ENCODE peak calls at places on chromosome 14, in four cellular contexts. O is astrocyte, L is left lung, C is heart left ventricle. T is an unnamed sample. For H3K4me1, the result is how much of the 10 kb centered on the place peaks cover.

GRCh38 chr14:95922080-95922479 is 45.4 kb downstream of the TUNAR start:
- DNase-seq in L (no peak), O (no peak), C (no peak), T (no peak)

GRCh38 chr14:102209224-102209966 is 69.7 kb downstream of the WDR20 start:
- DNase-seq in C (no peak), L (no peak), O (no peak), T (no peak)

GRCh38 chr14:20460458-20461229 is 590 bp downstream of the PIP4P1 start:
- DNase-seq in O (no peak), L (peak), C (no peak), T (no peak)

GRCh38 chr14:72998252-72998903 is 28.5 kb downstream of the ZFYVE1 start:
- DNase-seq in O (no peak), C (no peak), L (no peak), T (no peak)

GRCh38 chr14:95614335-95614734 is 71.9 kb upstream of the TCL1B start:
- DNase-seq in O (no peak), L (no peak), C (no peak), T (no peak)

GRCh38 chr14:104676130-104676693 is 13.2 kb upstream of the INF2 start:
- DNase-seq in C (no peak), L (no peak), O (no peak), T (no peak)

GRCh38 chr14:95348395-95349080 is 28.8 kb upstream of the CLMN start:
- DNase-seq in O (no peak), C (no peak), L (no peak), T (no peak)

GRCh38 chr14:95507701-95508103 is 8.7 kb downstream of the SYNE3 start:
- DNase-seq in O (peak), L (peak), C (no peak), T (no peak)

GRCh38 chr14:58677525-58677924 is 39.8 kb downstream of the DACT1 start:
- DNase-seq in O (no peak), L (no peak), C (no peak), T (no peak)

GRCh38 chr14:89227490-89227834 is 189.6 kb downstream of the FOXN3 start:
- DNase-seq in O (peak), C (no peak), L (no peak), T (no peak)

GRCh38 chr14:65150891-65151290 is 48.6 kb upstream of the MAX start:
- DNase-seq in L (no peak), C (no peak), O (no peak), T (no peak)

GRCh38 chr14:50766338-50766886 is 64.5 kb downstream of the NIN start:
- DNase-seq in L (no peak), C (no peak), O (peak), T (no peak)

GRCh38 chr14:49483266-49483665 is 102.9 kb downstream of the RPS29 start:
- DNase-seq in C (no peak), L (no peak), O (no peak), T (no peak)

GRCh38 chr14:97602438-97603117 is 805.4 kb downstream of the VRK1 start:
- DNase-seq in C (no peak), L (no peak), O (no peak), T (no peak)

GRCh38 chr14:52007637-52008036 is 18.3 kb downstream of the RTRAF start:
- DNase-seq in O (no peak), C (no peak), L (no peak), T (no peak)

GRCh38 chr14:21384494-21384851 is 654 bp upstream of the SUPT16H start:
- DNase-seq in L (no peak), O (no peak), C (no peak), T (no peak)

GRCh38 chr14:63245893-63246292 is 41.6 kb downstream of the RHOJ start:
- DNase-seq in C (no peak), L (no peak), O (peak), T (no peak)

GRCh38 chr14:106803379-106803778 is 1277.0 kb downstream of the TMEM121 start:
- DNase-seq in L (no peak), O (no peak), C (no peak), T (no peak)

GRCh38 chr14:70995671-70996070 is 88.4 kb downstream of the PCNX1 start:
- DNase-seq in L (no peak), O (no peak), C (no peak), T (no peak)

GRCh38 chr14:34713681-34714319 is 593 bp downstream of the CFL2 start:
- DNase-seq in O (peak), L (peak), C (peak), T (no peak)

GRCh38 chr14:22845821-22846625 is 9.6 kb downstream of the MMP14 start:
- DNase-seq in C (no peak), O (no peak), L (no peak), T (no peak)

GRCh38 chr14:22846811-22847307 is 10.5 kb downstream of the MMP14 start:
- DNase-seq in O (no peak), L (no peak), C (no peak), T (no peak)

GRCh38 chr14:22844221-22845102 is 8.1 kb downstream of the MMP14 start:
- DNase-seq in C (no peak), L (no peak), O (no peak), T (no peak)

GRCh38 chr14:22843123-22843925 is 6.9 kb downstream of the MMP14 start:
- DNase-seq in L (no peak), C (no peak), O (no peak), T (no peak)

DNA sequence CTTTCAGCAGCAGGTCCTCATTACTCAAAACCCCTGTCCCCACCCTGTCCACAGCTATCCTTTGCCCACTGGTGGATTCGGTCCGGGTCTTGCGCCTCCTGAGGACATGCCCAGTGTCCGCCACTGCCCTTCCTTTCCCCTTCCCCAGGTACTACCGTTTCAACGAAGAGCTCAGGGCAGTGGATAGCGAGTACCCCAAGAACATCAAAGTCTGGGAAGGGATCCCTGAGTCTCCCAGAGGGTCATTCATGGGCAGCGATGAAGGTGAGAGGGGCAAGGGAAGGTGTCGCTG is 8.7 kb downstream of the MMP14 start:
- DNase-seq in L (no peak), C (no peak), O (no peak), T (no peak)
- H3K4me1 ChIP-seq in L (half or more), C (under half), O (under half), T (half or more)

DNA sequence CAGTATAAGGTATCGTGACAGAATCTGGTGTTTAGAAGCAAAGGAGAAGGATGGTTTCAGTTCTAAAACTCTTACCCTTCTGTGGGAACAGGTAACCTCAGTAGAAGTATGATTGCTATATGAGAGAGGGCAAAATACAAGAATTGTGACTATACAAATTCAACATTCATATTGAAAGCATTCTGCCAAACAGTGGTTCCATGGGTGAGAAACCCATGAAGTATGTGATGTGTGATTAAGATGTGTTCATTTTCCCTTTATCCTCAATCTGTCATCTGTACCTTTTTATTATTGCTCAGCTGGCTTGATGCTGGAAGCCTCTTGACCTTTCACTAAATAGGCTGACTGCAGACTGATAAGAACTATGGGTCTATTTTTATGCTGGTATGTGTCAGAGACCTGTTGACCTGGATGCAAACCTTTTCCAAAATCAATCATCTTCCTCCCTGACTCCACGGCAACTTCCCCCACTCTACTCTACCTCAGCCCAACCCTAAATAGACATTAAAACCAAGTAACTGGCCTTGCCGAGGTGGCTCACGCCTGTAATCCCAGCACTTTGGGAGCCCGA is 109.6 kb downstream of the STXBP6 start:
- DNase-seq in O (no peak), L (no peak), C (no peak), T (no peak)
- H3K4me1 ChIP-seq in O (under half), L (under half), C (under half), T (under half)

GRCh38 chr14:103517172-103517566 is 5.5 kb downstream of the CKB start:
- DNase-seq in O (no peak), L (no peak), C (no peak), T (no peak)

GRCh38 chr14:103519043-103519836 is 3.4 kb downstream of the CKB start:
- DNase-seq in O (no peak), L (no peak), C (no peak), T (no peak)

GRCh38 chr14:103518416-103519042 is 4.1 kb downstream of the CKB start:
- DNase-seq in L (no peak), O (no peak), C (peak), T (no peak)

GRCh38 chr14:103516426-103517171 is 6.0 kb downstream of the CKB start:
- DNase-seq in O (no peak), C (no peak), L (no peak), T (no peak)

DNA sequence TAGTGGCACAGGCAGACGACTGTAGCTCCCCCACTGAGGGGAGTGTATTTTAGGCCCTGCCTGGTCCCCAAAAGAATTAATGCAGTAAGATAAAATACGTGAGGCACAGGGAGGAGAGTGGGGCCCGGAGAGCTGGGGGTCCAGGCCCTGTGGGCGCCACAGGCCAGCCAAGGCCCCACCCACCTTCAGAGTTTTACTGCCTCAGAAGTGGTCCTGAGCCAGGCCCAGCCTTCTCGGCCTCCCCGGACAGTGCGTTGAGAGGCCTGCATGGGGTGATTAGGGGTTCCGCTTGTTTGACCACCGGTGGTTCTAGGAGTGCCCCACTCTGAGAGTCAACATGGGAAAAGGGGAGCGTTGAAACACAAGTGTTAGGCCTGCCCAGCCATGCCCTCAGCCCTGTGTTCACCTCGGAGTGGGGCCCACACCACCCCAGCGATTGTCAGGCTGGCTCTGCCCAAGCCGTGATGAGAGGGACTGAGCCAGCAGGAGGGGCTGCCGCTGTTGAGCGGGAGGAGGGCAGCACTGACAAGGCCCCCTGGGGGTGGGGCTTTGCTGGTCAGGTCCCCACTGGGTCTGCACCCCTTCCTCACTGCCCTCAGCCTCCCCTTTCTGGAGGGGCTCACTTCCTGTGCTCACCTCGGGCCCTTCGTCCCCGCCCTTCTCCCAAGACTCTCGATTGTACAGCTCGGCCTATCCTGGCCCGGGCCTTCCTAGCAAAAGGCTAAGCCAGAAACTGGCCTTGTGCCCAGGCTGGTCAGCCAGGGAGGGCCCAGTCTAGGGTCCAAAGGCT is 4.8 kb downstream of the CKB start:
- DNase-seq in L (no peak), C (no peak), O (no peak), T (no peak)
- H3K4me1 ChIP-seq in L (half or more), C (half or more), O (under half), T (half or more)

GRCh38 chr14:69152181-69152943 is 557 bp downstream of the DCAF5 start:
- DNase-seq in C (peak), L (peak), O (peak), T (no peak)

GRCh38 chr14:69154779-69155178 is 1.9 kb upstream of the DCAF5 start:
- DNase-seq in C (no peak), O (peak), L (no peak), T (no peak)

GRCh38 chr14:69151458-69152180 is 1.3 kb downstream of the DCAF5 start:
- DNase-seq in L (peak), O (peak), C (peak), T (peak)

GRCh38 chr14:69153848-69154208 is 909 bp upstream of the DCAF5 start:
- DNase-seq in C (no peak), O (peak), L (peak), T (no peak)

GRCh38 chr14:69152944-69153847 is at the start of gene DCAF5:
- DNase-seq in L (peak), O (peak), C (peak), T (peak)
- H3K4me1 ChIP-seq in L (under half), O (under half), C (under half), T (under half)

GRCh38 chr14:68405959-68406358 is 386.9 kb downstream of the ZFP36L1 start:
- DNase-seq in C (no peak), O (peak), L (no peak), T (no peak)
- H3K4me1 ChIP-seq in C (under half), O (under half), L (under half), T (half or more)

GRCh38 chr14:103526914-103527248 is 2.1 kb upstream of the TRMT61A start:
- DNase-seq in O (no peak), L (no peak), C (no peak), T (no peak)
- H3K4me1 ChIP-seq in O (under half), L (half or more), C (half or more), T (under half)

DNA sequence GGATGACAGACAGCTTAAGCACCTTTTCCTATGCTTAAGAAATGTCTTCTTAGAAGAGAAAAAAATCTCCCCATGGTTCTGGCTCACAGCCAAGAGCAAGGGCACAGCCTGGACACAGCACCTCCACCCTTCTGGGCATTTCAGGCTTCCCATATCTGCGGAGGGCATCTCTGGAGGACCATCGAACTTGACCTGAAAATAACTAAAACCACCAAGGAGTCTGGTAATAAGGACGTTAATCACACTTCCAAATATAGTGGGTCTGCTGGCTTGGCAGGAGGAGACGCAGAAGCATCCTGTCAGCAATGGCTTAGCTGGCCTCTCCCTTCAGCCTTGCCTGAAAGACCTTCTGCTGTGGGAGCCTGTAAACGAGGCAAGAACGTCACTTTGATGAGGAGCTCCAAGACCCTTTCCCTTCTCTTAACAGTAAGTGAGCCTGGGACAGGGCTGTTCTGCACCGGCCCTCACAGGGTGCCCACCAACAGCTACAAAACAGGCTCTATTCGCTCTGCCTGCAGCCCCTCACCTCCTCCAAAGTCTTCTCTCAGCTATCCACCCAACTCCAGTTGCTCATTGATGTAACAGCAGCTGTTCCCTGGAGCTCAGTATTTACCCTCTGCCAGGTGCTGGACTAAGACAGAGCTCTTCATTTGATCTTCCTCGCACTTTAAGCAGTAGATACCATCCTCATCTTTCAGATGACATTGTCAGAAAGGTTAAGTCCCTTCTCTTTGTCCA is 13.2 kb downstream of the SETD3 start:
- DNase-seq in C (no peak), O (no peak), L (peak), T (no peak)
- H3K4me1 ChIP-seq in C (under half), O (under half), L (under half), T (under half)

GRCh38 chr14:93079865-93080403 is 35.8 kb downstream of the ITPK1 start:
- DNase-seq in L (no peak), C (no peak), O (no peak), T (no peak)
- H3K4me1 ChIP-seq in L (under half), C (half or more), O (under half), T (under half)

GRCh38 chr14:74568380-74568649 is 43.7 kb downstream of the LTBP2 start:
- DNase-seq in L (no peak), O (no peak), C (no peak), T (no peak)
- H3K4me1 ChIP-seq in L (under half), O (half or more), C (half or more), T (half or more)

DNA sequence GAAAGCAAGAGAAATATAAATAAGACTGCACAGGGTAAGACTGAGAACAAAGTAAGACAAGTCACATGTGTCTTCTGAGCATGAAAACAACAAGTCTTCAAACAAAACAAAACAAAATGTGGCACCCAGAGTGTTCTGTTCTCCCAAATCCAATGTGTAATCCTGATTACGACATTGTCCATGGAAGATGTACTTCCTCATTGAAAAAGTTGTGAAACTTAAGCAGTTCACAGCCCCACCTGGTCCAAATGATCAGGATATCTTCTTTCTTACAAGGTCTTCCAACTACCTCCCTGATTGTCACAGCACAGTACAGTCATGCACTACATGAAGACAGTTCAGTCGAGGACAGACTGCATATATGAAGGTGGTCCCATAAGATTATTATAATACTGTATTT is 23.3 kb upstream of the NEK9 start:
- DNase-seq in C (no peak), L (no peak), O (no peak), T (no peak)
- H3K4me1 ChIP-seq in C (under half), L (half or more), O (under half), T (half or more)